ENCODE peak calls at places on chromosomes 16 and 17, in four cellular contexts. Y, T, C and X are unnamed samples.

GRCh38 chr16:17657037-17657436 is 186.3 kb upstream of the XYLT1 start:
- DNase-seq in Y (no peak), T (no peak), C (no peak), X (peak; percentile 11)

GRCh38 chr16:87464691-87465300 is 28.0 kb downstream of the ZCCHC14 start:
- DNase-seq in Y (no peak), T (peak; percentile 35), C (peak; percentile 56), X (no peak)

GRCh38 chr17:16491703-16492612 is at the start of gene LRRC75A:
- DNase-seq in Y (no peak), T (no peak), C (peak; percentile 63), X (peak; percentile 71)

GRCh38 chr16:83945587-83945986 is 7.5 kb upstream of the OSGIN1 start:
- DNase-seq in Y (no peak), T (no peak), C (no peak), X (no peak)

GRCh38 chr17:21385281-21385845 is 9.2 kb downstream of the KCNJ12 start:
- DNase-seq in Y (no peak), T (no peak), C (no peak), X (no peak)

GRCh38 chr17:64200080-64201042 is 62.7 kb downstream of the TEX2 start:
- DNase-seq in Y (no peak), T (peak; percentile 20), C (peak; percentile 23), X (no peak)

GRCh38 chr17:30318190-30318589 is 15.7 kb downstream of the TMIGD1 start:
- DNase-seq in Y (no peak), T (no peak), C (no peak), X (no peak)

GRCh38 chr16:11163761-11164261 is 92.2 kb downstream of the SOCS1 start:
- DNase-seq in Y (no peak), T (no peak), C (no peak), X (no peak)

GRCh38 chr17:42457107-42457787 is 1.4 kb upstream of the ATP6V0A1 start:
- DNase-seq in Y (no peak), T (no peak), C (no peak), X (no peak)

GRCh38 chr16:4382795-4383357 is 11.2 kb downstream of the VASN start:
- DNase-seq in Y (no peak), T (no peak), C (no peak), X (no peak)

GRCh38 chr17:1434150-1434549 is 21.9 kb downstream of the CRK start:
- DNase-seq in Y (no peak), T (no peak), C (no peak), X (no peak)

GRCh38 chr17:55727920-55728319 is 5.3 kb upstream of the TMEM100 start:
- DNase-seq in Y (no peak), T (no peak), C (no peak), X (no peak)

GRCh38 chr16:11328172-11329079 is 16.8 kb upstream of the RMI2 start:
- DNase-seq in Y (peak; percentile 98), T (peak; percentile 51), C (peak; percentile 61), X (peak; percentile 62)

GRCh38 chr16:78396046-78396445 is 296.6 kb downstream of the WWOX start:
- DNase-seq in Y (no peak), T (no peak), C (no peak), X (no peak)

GRCh38 chr17:60618854-60619253 is 18.9 kb downstream of the PPM1D start:
- DNase-seq in Y (no peak), T (no peak), C (no peak), X (no peak)

GRCh38 chr16:75081179-75081859 is 35.3 kb downstream of the LDHD start:
- DNase-seq in Y (no peak), T (no peak), C (no peak), X (no peak)

GRCh38 chr16:82638095-82638798 is 11.5 kb downstream of the CDH13 start:
- DNase-seq in Y (no peak), T (no peak), C (no peak), X (no peak)